ENCODE peak calls at places on chromosome 6, in five cellular contexts. One of them, this sample, is unnamed.
A peak's percentile ranks its signal among the peaks of the same experiment; 100 is the strongest.

GRCh38 chr6:151627689-151628444 is 134.1 kb downstream of the CCDC170 start:
- DNase-seq in endothelial cell of umbilical vein: no peak
- DNase-seq in psoas muscle: no peak
- DNase-seq in dorsolateral prefrontal cortex: no peak
- DNase-seq in fibroblast of the aortic adventitia: peak; percentile 4
- DNase-seq in this sample: no peak

GRCh38 chr6:39887692-39888450 is 46.4 kb downstream of the MOCS1 start:
- DNase-seq in psoas muscle: peak; percentile 92
- DNase-seq in fibroblast of the aortic adventitia: peak; percentile 89
- DNase-seq in endothelial cell of umbilical vein: peak; percentile 96
- DNase-seq in dorsolateral prefrontal cortex: peak; percentile 83
- DNase-seq in this sample: peak; percentile 21

GRCh38 chr6:30570760-30571084 is 520 bp upstream of the ABCF1 start:
- DNase-seq in endothelial cell of umbilical vein: no peak
- DNase-seq in fibroblast of the aortic adventitia: no peak
- DNase-seq in dorsolateral prefrontal cortex: no peak
- DNase-seq in psoas muscle: no peak
- DNase-seq in this sample: no peak

GRCh38 chr6:156781882-156782631 is 4.9 kb downstream of the ARID1B start:
- DNase-seq in fibroblast of the aortic adventitia: peak; percentile 65
- DNase-seq in endothelial cell of umbilical vein: peak; percentile 54
- DNase-seq in dorsolateral prefrontal cortex: no peak
- DNase-seq in psoas muscle: no peak
- DNase-seq in this sample: no peak

GRCh38 chr6:142680308-142680707 is 264.7 kb downstream of the HIVEP2 start:
- DNase-seq in fibroblast of the aortic adventitia: peak; percentile 60
- DNase-seq in endothelial cell of umbilical vein: peak; percentile 46
- DNase-seq in psoas muscle: no peak
- DNase-seq in dorsolateral prefrontal cortex: no peak
- DNase-seq in this sample: no peak

GRCh38 chr6:139927236-139927635 is 552.8 kb upstream of the CITED2 start:
- DNase-seq in psoas muscle: no peak
- DNase-seq in fibroblast of the aortic adventitia: peak; percentile 96
- DNase-seq in endothelial cell of umbilical vein: peak; percentile 22
- DNase-seq in dorsolateral prefrontal cortex: no peak
- DNase-seq in this sample: no peak

GRCh38 chr6:1312444-1313363 is 806 bp downstream of the FOXQ1 start:
- DNase-seq in psoas muscle: no peak
- DNase-seq in endothelial cell of umbilical vein: no peak
- DNase-seq in fibroblast of the aortic adventitia: no peak
- DNase-seq in dorsolateral prefrontal cortex: no peak
- DNase-seq in this sample: no peak

GRCh38 chr6:93989630-93990029 is 570.3 kb upstream of the EPHA7 start:
- DNase-seq in fibroblast of the aortic adventitia: no peak
- DNase-seq in dorsolateral prefrontal cortex: no peak
- DNase-seq in psoas muscle: no peak
- DNase-seq in endothelial cell of umbilical vein: no peak
- DNase-seq in this sample: no peak

GRCh38 chr6:116685437-116685993 is 4.5 kb downstream of the KPNA5 start:
- DNase-seq in dorsolateral prefrontal cortex: no peak
- DNase-seq in fibroblast of the aortic adventitia: no peak
- DNase-seq in psoas muscle: no peak
- DNase-seq in endothelial cell of umbilical vein: no peak
- DNase-seq in this sample: no peak

GRCh38 chr6:119276211-119276610 is 73.3 kb downstream of the MAN1A1 start:
- DNase-seq in fibroblast of the aortic adventitia: peak; percentile 58
- DNase-seq in dorsolateral prefrontal cortex: no peak
- DNase-seq in endothelial cell of umbilical vein: no peak
- DNase-seq in psoas muscle: no peak
- DNase-seq in this sample: no peak

GRCh38 chr6:115137910-115138309 is 795.1 kb upstream of the HS3ST5 start:
- DNase-seq in endothelial cell of umbilical vein: no peak
- DNase-seq in dorsolateral prefrontal cortex: no peak
- DNase-seq in fibroblast of the aortic adventitia: no peak
- DNase-seq in psoas muscle: no peak
- DNase-seq in this sample: no peak

GRCh38 chr6:30100585-30101422 is 12.1 kb downstream of the TRIM31 start:
- DNase-seq in fibroblast of the aortic adventitia: no peak
- DNase-seq in psoas muscle: peak; percentile 64
- DNase-seq in endothelial cell of umbilical vein: no peak
- DNase-seq in dorsolateral prefrontal cortex: no peak
- DNase-seq in this sample: no peak

GRCh38 chr6:32410906-32411305 is 3.9 kb upstream of the BTNL2 start:
- DNase-seq in dorsolateral prefrontal cortex: no peak
- DNase-seq in fibroblast of the aortic adventitia: no peak
- DNase-seq in psoas muscle: no peak
- DNase-seq in endothelial cell of umbilical vein: no peak
- DNase-seq in this sample: no peak

DNA sequence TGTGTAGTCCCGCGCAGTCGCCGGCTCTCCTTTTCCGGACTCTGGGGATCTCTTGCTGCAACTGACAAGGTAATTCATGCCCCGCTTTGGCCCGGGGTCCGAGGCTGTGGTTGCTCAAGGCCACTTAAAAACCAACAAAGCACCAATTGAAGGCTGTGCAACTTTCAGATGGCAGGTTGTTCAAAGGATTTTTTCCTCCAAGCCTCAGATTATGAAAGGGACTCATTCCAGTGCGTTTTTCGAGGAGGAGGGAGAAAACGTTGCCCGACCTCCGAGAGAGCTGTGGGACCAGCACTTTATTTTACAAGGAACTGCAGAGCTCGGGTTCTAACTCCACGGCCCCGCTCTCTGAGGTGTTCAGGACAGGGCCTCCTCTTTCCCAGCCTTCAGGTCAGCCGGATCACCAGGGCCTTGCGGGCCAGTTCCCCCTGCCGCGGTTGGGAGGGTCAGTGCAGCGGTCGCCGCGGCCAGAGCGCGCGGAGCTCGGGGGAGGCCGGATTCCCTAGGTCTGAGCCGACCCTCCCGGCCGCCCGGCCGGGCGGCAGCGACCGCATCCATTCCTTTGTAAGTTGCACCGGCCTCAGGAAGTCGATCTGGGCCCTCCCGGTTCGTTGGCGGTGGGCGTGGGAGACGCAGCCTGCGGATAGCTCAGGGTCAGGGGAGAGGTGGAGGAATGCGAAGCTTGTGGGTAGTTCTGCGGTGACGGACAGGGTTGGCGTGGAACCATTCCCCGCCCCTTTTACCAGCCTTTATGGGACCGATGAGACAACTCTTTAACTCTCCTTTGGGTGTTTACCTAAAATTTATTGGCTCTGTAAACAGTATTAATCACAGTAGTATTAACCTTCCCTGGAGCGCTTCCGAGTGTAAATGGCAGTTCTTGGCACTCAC is 1.6 kb downstream of the UTRN start:
- DNase-seq in fibroblast of the aortic adventitia: peak; percentile 86
- DNase-seq in dorsolateral prefrontal cortex: no peak
- DNase-seq in endothelial cell of umbilical vein: peak; percentile 94
- DNase-seq in psoas muscle: peak; percentile 80
- DNase-seq in this sample: no peak
- H3K4me3 ChIP-seq in fibroblast of the aortic adventitia: peak overlapping the region; percentile 87
- H3K4me3 ChIP-seq in dorsolateral prefrontal cortex: peak overlapping the region; percentile 78
- H3K4me3 ChIP-seq in endothelial cell of umbilical vein: peak overlapping the region; percentile 88
- H3K4me3 ChIP-seq in psoas muscle: peak overlapping the region; percentile 93
- H3K4me3 ChIP-seq in this sample: peak overlapping the region; percentile 85

GRCh38 chr6:6646859-6647258 is 58.3 kb downstream of the LY86 start:
- DNase-seq in fibroblast of the aortic adventitia: no peak
- DNase-seq in psoas muscle: no peak
- DNase-seq in endothelial cell of umbilical vein: no peak
- DNase-seq in dorsolateral prefrontal cortex: no peak
- DNase-seq in this sample: no peak
- TF ChIP-seq CTCF in fibroblast of the aortic adventitia: no peak
- TF ChIP-seq CTCF in psoas muscle: no peak
- TF ChIP-seq CTCF in endothelial cell of umbilical vein: no peak
- TF ChIP-seq CTCF in dorsolateral prefrontal cortex: no peak
- TF ChIP-seq CTCF in this sample: peak; percentile 11

GRCh38 chr6:37030599-37030998 is 25.1 kb downstream of the FGD2 start:
- DNase-seq in endothelial cell of umbilical vein: no peak
- DNase-seq in dorsolateral prefrontal cortex: no peak
- DNase-seq in fibroblast of the aortic adventitia: no peak
- DNase-seq in psoas muscle: no peak
- DNase-seq in this sample: no peak
- H3K4me3 ChIP-seq in endothelial cell of umbilical vein: no peak overlapping the region
- H3K4me3 ChIP-seq in dorsolateral prefrontal cortex: no peak overlapping the region
- H3K4me3 ChIP-seq in fibroblast of the aortic adventitia: no peak overlapping the region
- H3K4me3 ChIP-seq in psoas muscle: no peak overlapping the region
- H3K4me3 ChIP-seq in this sample: no peak overlapping the region

DNA sequence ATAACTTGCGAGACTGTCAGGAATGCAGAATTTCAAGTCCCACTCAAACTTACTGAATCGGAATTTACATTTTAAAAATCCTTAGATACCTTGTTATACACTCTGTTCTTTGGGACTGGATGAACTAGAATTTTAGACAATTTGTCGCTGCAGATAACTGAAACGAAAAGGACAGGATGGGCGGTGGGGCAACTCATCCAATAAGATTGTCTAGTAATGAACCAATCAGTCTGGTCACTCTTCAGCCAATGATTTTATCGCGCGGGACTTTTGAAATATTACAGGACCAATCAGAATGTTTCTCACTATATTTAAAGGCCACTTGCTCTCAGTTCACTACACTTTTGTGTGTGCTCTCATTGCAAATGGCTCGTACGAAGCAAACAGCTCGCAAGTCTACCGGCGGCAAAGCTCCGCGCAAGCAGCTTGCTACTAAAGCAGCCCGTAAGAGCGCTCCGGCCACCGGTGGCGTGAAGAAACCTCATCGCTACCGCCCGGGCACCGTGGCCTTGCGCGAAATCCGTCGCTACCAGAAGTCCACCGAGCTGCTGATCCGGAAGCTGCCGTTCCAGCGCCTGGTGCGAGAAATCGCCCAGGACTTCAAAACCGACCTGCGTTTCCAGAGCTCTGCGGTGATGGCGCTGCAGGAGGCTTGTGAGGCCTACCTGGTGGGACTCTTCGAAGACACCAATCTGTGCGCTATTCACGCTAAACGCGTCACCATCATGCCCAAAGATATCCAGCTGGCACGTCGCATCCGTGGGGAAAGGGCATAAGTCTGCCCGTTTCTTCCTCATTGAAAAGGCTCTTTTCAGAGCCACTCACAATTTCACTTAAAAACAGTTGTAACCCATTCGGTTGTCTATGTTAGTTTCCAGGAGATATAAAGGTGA is 41.9 kb upstream of the HFE start:
- DNase-seq in psoas muscle: peak; percentile 65
- DNase-seq in endothelial cell of umbilical vein: peak; percentile 97
- DNase-seq in dorsolateral prefrontal cortex: peak; percentile 67
- DNase-seq in fibroblast of the aortic adventitia: peak; percentile 96
- DNase-seq in this sample: peak; percentile 97
- TF ChIP-seq CTCF in psoas muscle: no peak
- TF ChIP-seq CTCF in endothelial cell of umbilical vein: no peak
- TF ChIP-seq CTCF in dorsolateral prefrontal cortex: no peak
- TF ChIP-seq CTCF in fibroblast of the aortic adventitia: peak; percentile 14
- TF ChIP-seq CTCF in this sample: no peak

DNA sequence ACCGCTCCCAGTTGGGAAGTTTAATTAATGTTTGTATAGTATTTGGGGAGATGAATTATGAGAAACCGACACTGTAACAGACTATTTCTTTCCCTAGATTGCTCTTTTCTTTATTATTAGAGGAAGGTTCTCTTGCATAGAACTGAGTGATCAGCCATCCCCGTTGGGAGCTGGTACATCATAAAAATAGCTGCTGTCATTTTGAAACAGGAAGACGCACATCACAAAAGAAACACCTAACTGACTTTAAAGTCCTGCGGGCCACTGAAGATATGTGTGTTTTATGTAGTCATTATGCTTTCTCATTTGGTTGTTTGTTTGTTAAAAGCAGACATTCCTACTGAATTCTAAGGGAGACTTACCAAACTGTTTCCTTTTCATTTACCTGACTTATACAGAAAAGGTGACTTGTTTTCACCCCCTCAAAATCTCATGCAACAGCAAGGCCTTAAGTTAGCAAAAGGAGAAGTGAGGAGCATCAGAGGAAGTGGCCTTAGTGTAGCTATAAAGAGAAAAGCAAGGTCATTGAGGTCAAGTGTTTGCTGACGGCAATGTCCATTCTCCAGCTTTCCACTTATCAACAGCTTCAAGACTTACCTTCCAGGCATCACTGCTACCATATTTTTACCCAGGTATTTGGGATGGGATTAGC is 91.0 kb downstream of the PKHD1 start:
- DNase-seq in fibroblast of the aortic adventitia: no peak
- DNase-seq in dorsolateral prefrontal cortex: no peak
- DNase-seq in endothelial cell of umbilical vein: no peak
- DNase-seq in psoas muscle: no peak
- DNase-seq in this sample: no peak
- H3K4me3 ChIP-seq in fibroblast of the aortic adventitia: no peak overlapping the region
- H3K4me3 ChIP-seq in dorsolateral prefrontal cortex: no peak overlapping the region
- H3K4me3 ChIP-seq in endothelial cell of umbilical vein: no peak overlapping the region
- H3K4me3 ChIP-seq in psoas muscle: no peak overlapping the region
- H3K4me3 ChIP-seq in this sample: no peak overlapping the region

GRCh38 chr6:11413112-11413687 is 124.3 kb upstream of the TMEM170B start:
- DNase-seq in endothelial cell of umbilical vein: no peak
- DNase-seq in psoas muscle: no peak
- DNase-seq in fibroblast of the aortic adventitia: no peak
- DNase-seq in dorsolateral prefrontal cortex: no peak
- DNase-seq in this sample: no peak
- TF ChIP-seq CTCF in endothelial cell of umbilical vein: no peak
- TF ChIP-seq CTCF in psoas muscle: no peak
- TF ChIP-seq CTCF in fibroblast of the aortic adventitia: no peak
- TF ChIP-seq CTCF in dorsolateral prefrontal cortex: no peak
- TF ChIP-seq CTCF in this sample: no peak

GRCh38 chr6:109050447-109051102 is 44.1 kb downstream of the SESN1 start:
- DNase-seq in endothelial cell of umbilical vein: no peak
- DNase-seq in fibroblast of the aortic adventitia: no peak
- DNase-seq in psoas muscle: no peak
- DNase-seq in dorsolateral prefrontal cortex: no peak
- DNase-seq in this sample: no peak

GRCh38 chr6:109052015-109052651 is 42.5 kb downstream of the SESN1 start:
- DNase-seq in fibroblast of the aortic adventitia: no peak
- DNase-seq in psoas muscle: no peak
- DNase-seq in dorsolateral prefrontal cortex: no peak
- DNase-seq in endothelial cell of umbilical vein: no peak
- DNase-seq in this sample: no peak

GRCh38 chr6:109053285-109053684 is 41.4 kb downstream of the SESN1 start:
- DNase-seq in fibroblast of the aortic adventitia: no peak
- DNase-seq in endothelial cell of umbilical vein: no peak
- DNase-seq in dorsolateral prefrontal cortex: no peak
- DNase-seq in psoas muscle: no peak
- DNase-seq in this sample: no peak

GRCh38 chr6:109051301-109051700 is 43.3 kb downstream of the SESN1 start:
- DNase-seq in psoas muscle: no peak
- DNase-seq in endothelial cell of umbilical vein: no peak
- DNase-seq in fibroblast of the aortic adventitia: no peak
- DNase-seq in dorsolateral prefrontal cortex: no peak
- DNase-seq in this sample: no peak

DNA sequence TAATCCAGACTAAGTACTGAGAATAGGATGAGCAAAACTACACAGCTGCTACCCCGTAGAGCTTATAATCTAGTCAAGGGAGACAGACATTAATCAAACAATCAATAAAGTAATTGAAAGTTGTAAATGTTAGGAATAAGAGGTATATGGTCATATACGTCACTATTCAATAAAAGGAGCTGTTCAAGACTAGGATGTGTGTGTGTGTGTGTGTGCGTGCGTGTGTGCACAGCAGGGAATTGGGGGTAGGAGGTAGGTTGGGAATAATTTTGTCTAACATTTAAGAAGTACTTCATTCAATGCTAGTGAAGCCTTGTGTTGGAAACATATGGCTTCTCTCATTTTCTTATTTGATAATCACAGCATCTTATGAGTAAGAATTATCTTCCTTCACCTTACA is 41.8 kb downstream of the SESN1 start:
- DNase-seq in endothelial cell of umbilical vein: no peak
- DNase-seq in dorsolateral prefrontal cortex: no peak
- DNase-seq in fibroblast of the aortic adventitia: no peak
- DNase-seq in psoas muscle: no peak
- DNase-seq in this sample: no peak
- H3K4me3 ChIP-seq in endothelial cell of umbilical vein: no peak overlapping the region
- H3K4me3 ChIP-seq in dorsolateral prefrontal cortex: no peak overlapping the region
- H3K4me3 ChIP-seq in fibroblast of the aortic adventitia: no peak overlapping the region
- H3K4me3 ChIP-seq in psoas muscle: no peak overlapping the region
- H3K4me3 ChIP-seq in this sample: no peak overlapping the region